ENCODE peak calls at places on chromosomes 4 and X, in six cellular contexts. A is keratinocyte, Y is EH, W is NCI-H446, H is adipocyte, I is T-helper 1 cell. T is an unnamed sample.

GRCh38 chr4:181692965-181693364 is 550.2 kb upstream of the TENM3 start:
- DNase-seq in W (no peak), I (no peak), A (no peak), Y (no peak), H (no peak), T (no peak)

GRCh38 chr4:118313098-118313497 is 39.7 kb downstream of the PRSS12 start:
- DNase-seq in A (no peak), W (peak; percentile 67), H (no peak), I (no peak), Y (no peak), T (no peak)

GRCh38 chr4:154082760-154083530 is 294.1 kb upstream of the SFRP2 start:
- DNase-seq in W (no peak), Y (peak; percentile 17), A (no peak), I (no peak), H (no peak), T (peak; percentile 9)

GRCh38 chr4:36325499-36325898 is 44.1 kb downstream of the DTHD1 start:
- DNase-seq in A (no peak), H (no peak), W (no peak), Y (no peak), I (no peak), T (no peak)

GRCh38 chr4:121764702-121765367 is at the start of gene SMIM43:
- DNase-seq in A (no peak), Y (peak; percentile 22), I (no peak), H (peak; percentile 48), W (no peak), T (no peak)

GRCh38 chr4:80461412-80461811 is 125.9 kb downstream of the CFAP299 start:
- DNase-seq in H (no peak), I (no peak), A (peak; percentile 33), W (no peak), Y (no peak), T (no peak)

GRCh38 chr4:107037188-107037587 is 1.1 kb upstream of the DKK2 start:
- DNase-seq in W (no peak), I (no peak), Y (peak; percentile 34), A (no peak), H (peak; percentile 81), T (peak; percentile 44)

GRCh38 chrX:149531599-149531998 is 9.2 kb upstream of the EOLA1 start:
- DNase-seq in W (no peak), Y (no peak), H (no peak), A (no peak), I (no peak), T (no peak)